ENCODE peak calls at places on chromosomes 4 and X, in ten cellular contexts. X, F, V, E, M, D, U, K, G and B are unnamed samples.

GRCh38 chr4:176549161-176549865 is 229.5 kb downstream of the SPCS3 start:
- DNase-seq in X (no peak), F (peak), V (no peak), E (no peak), M (no peak), D (no peak), U (no peak), K (no peak), G (no peak), B (no peak)

GRCh38 chrX:108020631-108021030 is 24.2 kb upstream of the VSIG1 start:
- DNase-seq in X (no peak), F (peak), V (no peak), E (no peak), M (peak), D (peak), U (no peak), K (peak), G (no peak), B (no peak)

GRCh38 chr4:62028758-62029157 is 828.6 kb downstream of the ADGRL3 start:
- DNase-seq in X (no peak), F (no peak), V (no peak), E (no peak), M (no peak), D (no peak), U (no peak), K (no peak), G (no peak), B (no peak)

GRCh38 chrX:41522681-41523080 is 75.5 kb downstream of the NYX start:
- DNase-seq in X (no peak), F (no peak), V (no peak), E (no peak), M (no peak), D (no peak), U (no peak), K (no peak), G (no peak), B (no peak)

GRCh38 chr4:8913121-8913857 is 41.6 kb upstream of the HMX1 start:
- DNase-seq in X (peak), F (no peak), V (no peak), E (no peak), M (no peak), D (no peak), U (no peak), K (no peak), G (peak), B (no peak)

GRCh38 chr4:84379881-84380618 is 119.0 kb downstream of the NKX6-1 start:
- DNase-seq in X (no peak), F (peak), V (no peak), E (no peak), M (no peak), D (no peak), U (no peak), K (peak), G (no peak), B (no peak)

GRCh38 chr4:110106946-110107325 is 91.5 kb downstream of the ELOVL6 start:
- DNase-seq in X (no peak), F (no peak), V (no peak), E (no peak), M (no peak), D (no peak), U (no peak), K (no peak), G (no peak), B (no peak)

GRCh38 chrX:20654596-20655106 is 387.9 kb upstream of the RPS6KA3 start:
- DNase-seq in X (no peak), F (peak), V (no peak), E (no peak), M (no peak), D (no peak), U (no peak), K (no peak), G (no peak), B (no peak)

GRCh38 chr4:84855774-84856173 is 110.7 kb downstream of the WDFY3 start:
- DNase-seq in X (no peak), F (peak), V (no peak), E (peak), M (no peak), D (no peak), U (no peak), K (peak), G (no peak), B (peak)

GRCh38 chr4:43331226-43332078 is 438.9 kb downstream of the GRXCR1 start:
- DNase-seq in X (no peak), F (peak), V (no peak), E (no peak), M (no peak), D (no peak), U (no peak), K (no peak), G (no peak), B (no peak)

GRCh38 chrX:87299563-87300160 is 217.9 kb upstream of the KLHL4 start:
- DNase-seq in X (no peak), F (peak), V (no peak), E (no peak), M (peak), D (peak), U (no peak), K (peak), G (no peak), B (no peak)

GRCh38 chrX:7131621-7132020 is 15.9 kb upstream of the STS start:
- DNase-seq in X (no peak), F (no peak), V (no peak), E (no peak), M (no peak), D (no peak), U (no peak), K (no peak), G (no peak), B (no peak)

GRCh38 chr4:22850055-22850454 is 157.3 kb downstream of the GBA3 start:
- DNase-seq in X (no peak), F (no peak), V (no peak), E (no peak), M (no peak), D (no peak), U (no peak), K (no peak), G (no peak), B (no peak)

GRCh38 chr4:127776620-127777019 is 5.5 kb upstream of the HSPA4L start:
- DNase-seq in X (no peak), F (peak), V (no peak), E (no peak), M (no peak), D (no peak), U (no peak), K (no peak), G (no peak), B (no peak)

GRCh38 chrX:140687706-140688105 is 21.9 kb upstream of the LINC00632 start:
- DNase-seq in X (no peak), F (no peak), V (no peak), E (no peak), M (no peak), D (no peak), U (no peak), K (no peak), G (no peak), B (no peak)

GRCh38 chr4:48033825-48034413 is 17.3 kb downstream of the NIPAL1 start:
- DNase-seq in X (no peak), F (peak), V (no peak), E (no peak), M (peak), D (peak), U (no peak), K (peak), G (peak), B (no peak)

GRCh38 chr4:121728066-121728465 is 31.3 kb upstream of the ANXA5 start:
- DNase-seq in X (no peak), F (peak), V (no peak), E (no peak), M (no peak), D (no peak), U (no peak), K (no peak), G (no peak), B (no peak)

GRCh38 chr4:152014280-152014679 is 253.5 kb upstream of the GATB start:
- DNase-seq in X (no peak), F (no peak), V (no peak), E (no peak), M (no peak), D (peak), U (no peak), K (no peak), G (no peak), B (no peak)

GRCh38 chrX:11341274-11342256 is 48.4 kb downstream of the AMELX start:
- DNase-seq in X (no peak), F (peak), V (peak), E (peak), M (peak), D (no peak), U (peak), K (no peak), G (peak), B (no peak)

GRCh38 chrX:155070975-155071693 is at the start of the genes BRCC3, CMC4 and MTCP1:
- DNase-seq in X (peak), F (peak), V (peak), E (peak), M (peak), D (peak), U (peak), K (peak), G (peak), B (peak)

GRCh38 chr4:149584703-149585102 is 230.9 kb downstream of the IQCM start:
- DNase-seq in X (no peak), F (no peak), V (no peak), E (no peak), M (no peak), D (no peak), U (no peak), K (no peak), G (no peak), B (no peak)

DNA sequence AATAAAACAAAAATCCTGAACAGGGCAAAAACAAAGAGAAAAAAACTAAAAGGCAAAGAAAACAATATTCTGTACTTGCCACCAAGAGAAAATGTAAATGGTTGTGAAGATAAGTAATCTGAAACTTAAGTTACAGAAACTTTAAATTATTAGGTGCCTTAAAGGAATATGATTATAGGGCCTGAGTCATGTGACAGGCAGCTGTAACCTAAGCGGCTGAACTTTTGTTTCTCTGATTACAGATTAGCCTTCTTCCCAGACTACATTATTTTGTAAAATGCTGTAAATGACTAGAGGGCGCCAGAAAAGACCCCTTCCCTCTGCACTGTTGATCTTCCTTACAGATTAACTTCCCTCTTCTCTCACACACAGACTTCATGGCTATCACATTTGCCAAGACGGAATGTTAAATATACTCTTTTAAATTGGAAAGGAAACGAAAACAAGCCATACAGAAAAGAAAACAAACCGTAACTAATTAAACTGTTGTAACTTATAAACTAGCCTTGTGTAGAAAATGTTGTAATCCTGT is 96.6 kb downstream of the EVC2 start:
- DNase-seq in X (no peak), F (no peak), V (no peak), E (no peak), M (no peak), D (no peak), U (no peak), K (no peak), G (no peak), B (no peak)
- H3K27ac ChIP-seq in X (no peak), F (no peak), V (no peak), E (no peak), M (no peak), D (no peak), U (no peak), K (no peak), G (no peak), B (no peak)

GRCh38 chr4:2868840-2869487 is 25.3 kb downstream of the ADD1 start:
- DNase-seq in X (no peak), F (no peak), V (no peak), E (no peak), M (no peak), D (no peak), U (no peak), K (no peak), G (no peak), B (no peak)

GRCh38 chr4:2866160-2866861 is 22.7 kb downstream of the ADD1 start:
- DNase-seq in X (no peak), F (no peak), V (no peak), E (no peak), M (no peak), D (no peak), U (peak), K (no peak), G (no peak), B (no peak)

GRCh38 chr4:2866891-2867290 is 23.2 kb downstream of the ADD1 start:
- DNase-seq in X (no peak), F (no peak), V (no peak), E (no peak), M (no peak), D (no peak), U (no peak), K (peak), G (no peak), B (no peak)

GRCh38 chr4:2869659-2870058 is 26.0 kb downstream of the ADD1 start:
- DNase-seq in X (no peak), F (no peak), V (no peak), E (no peak), M (no peak), D (no peak), U (no peak), K (no peak), G (no peak), B (no peak)

GRCh38 chr4:2867758-2868491 is 24.3 kb downstream of the ADD1 start:
- DNase-seq in X (no peak), F (no peak), V (peak), E (peak), M (no peak), D (no peak), U (no peak), K (peak), G (no peak), B (no peak)
- H3K27ac ChIP-seq in X (peak), F (no peak), V (peak), E (peak), M (no peak), D (no peak), U (peak), K (peak), G (peak), B (peak)

DNA sequence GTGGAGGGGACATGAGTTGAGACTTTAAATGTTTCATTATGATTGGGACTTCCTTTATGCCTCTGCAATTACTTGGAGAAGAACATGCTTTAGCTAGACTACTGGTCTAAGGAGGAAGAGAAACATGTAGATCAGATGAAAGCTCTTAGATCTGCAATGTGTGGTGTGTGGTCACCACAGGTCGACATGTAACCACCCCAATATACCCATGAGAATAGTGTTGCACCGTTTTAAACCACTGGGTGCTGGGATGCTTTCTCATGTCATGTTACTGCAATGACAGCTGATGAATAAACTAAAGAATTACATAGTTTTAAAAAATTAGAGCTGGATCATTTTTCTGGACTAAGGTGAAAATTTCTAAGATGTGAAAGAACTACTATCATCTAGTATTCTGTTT is 1039.7 kb downstream of the RAPGEF2 start:
- DNase-seq in X (no peak), F (no peak), V (no peak), E (no peak), M (no peak), D (peak), U (no peak), K (no peak), G (no peak), B (no peak)
- H3K27ac ChIP-seq in X (no peak), F (no peak), V (no peak), E (no peak), M (no peak), D (peak), U (no peak), K (no peak), G (no peak), B (no peak)

DNA sequence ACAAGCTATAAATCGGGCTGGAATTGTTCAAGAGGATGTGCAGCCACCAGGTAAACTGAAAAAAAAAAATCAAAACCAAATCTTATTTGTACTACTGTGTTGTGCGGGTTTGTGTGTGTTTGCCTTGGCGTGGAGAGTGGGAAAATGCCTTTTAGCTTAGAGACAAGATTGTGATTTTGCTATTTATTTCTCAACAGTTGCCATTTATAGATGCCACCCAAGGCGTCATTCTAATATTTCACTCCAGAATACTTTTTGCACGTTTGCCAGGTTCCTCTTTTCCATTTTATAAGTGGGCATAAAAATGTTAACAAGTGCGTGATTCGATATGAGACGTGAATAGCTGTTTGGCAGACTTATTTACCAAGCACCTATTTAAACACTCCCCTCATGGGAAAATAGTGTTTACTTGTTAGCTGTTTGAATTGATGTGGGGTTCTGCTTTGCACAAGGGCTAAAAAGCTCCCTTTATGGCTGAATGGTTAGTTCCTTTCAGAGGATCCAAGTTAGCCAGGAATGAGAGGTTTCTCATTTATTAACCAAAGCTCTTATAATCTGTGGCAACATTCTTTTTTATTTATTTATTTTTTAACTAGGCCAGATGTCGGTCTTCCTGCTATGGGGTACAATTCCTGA is 14.4 kb downstream of the SMIM20 start:
- DNase-seq in X (no peak), F (no peak), V (no peak), E (no peak), M (no peak), D (no peak), U (no peak), K (no peak), G (no peak), B (no peak)
- H3K27ac ChIP-seq in X (peak), F (no peak), V (peak), E (peak), M (no peak), D (no peak), U (no peak), K (no peak), G (no peak), B (no peak)

GRCh38 chrX:64975491-64975890 is 759 bp downstream of the ZC4H2 start:
- DNase-seq in X (no peak), F (peak), V (peak), E (peak), M (peak), D (peak), U (peak), K (peak), G (peak), B (peak)
- H3K27ac ChIP-seq in X (peak), F (no peak), V (no peak), E (peak), M (peak), D (no peak), U (no peak), K (no peak), G (no peak), B (peak)

GRCh38 chr4:3389186-3389878 is 52.4 kb upstream of the HGFAC start:
- DNase-seq in X (no peak), F (no peak), V (no peak), E (no peak), M (no peak), D (no peak), U (no peak), K (no peak), G (no peak), B (no peak)
- H3K27ac ChIP-seq in X (peak), F (peak), V (no peak), E (peak), M (no peak), D (no peak), U (peak), K (no peak), G (peak), B (no peak)